ENCODE peak calls at places on chromosomes 12 and 14, in seven cellular contexts. M is fibroblast of mammary gland, N is BE2C, V is astrocyte of the cerebellum, E is WTC11, G is lung, Y is NB4. R is an unnamed sample.

GRCh38 chr12:26340649-26341048 is 145.3 kb downstream of the SSPN start:
- DNase-seq in M (no peak), N (no peak), V (no peak), E (no peak), G (no peak), Y (peak; percentile 99), R (no peak)

GRCh38 chr14:102474934-102475333 is 34.6 kb downstream of the ANKRD9 start:
- DNase-seq in M (no peak), N (peak; percentile 68), V (peak; percentile 29), E (no peak), G (peak; percentile 62), Y (no peak), R (peak; percentile 31)

GRCh38 chr12:111753144-111753881 is 13.4 kb upstream of the ALDH2 start:
- DNase-seq in M (peak; percentile 69), N (peak; percentile 86), V (no peak), E (peak; percentile 75), G (peak; percentile 59), Y (peak; percentile 85), R (peak; percentile 82)

GRCh38 chr14:24272442-24272841 is 1.0 kb upstream of the RABGGTA start:
- DNase-seq in M (no peak), N (no peak), V (no peak), E (no peak), G (no peak), Y (no peak), R (no peak)

GRCh38 chr12:125155366-125155765 is 90.1 kb downstream of the AACS start:
- DNase-seq in M (no peak), N (no peak), V (no peak), E (no peak), G (no peak), Y (no peak), R (no peak)

GRCh38 chr12:91636721-91637120 is 454.1 kb upstream of the DCN start:
- DNase-seq in M (no peak), N (no peak), V (no peak), E (no peak), G (no peak), Y (no peak), R (no peak)

GRCh38 chr14:95156153-95156764 is 1.1 kb downstream of the DICER1 start:
- DNase-seq in M (peak; percentile 33), N (no peak), V (no peak), E (no peak), G (no peak), Y (peak; percentile 33), R (peak; percentile 34)

GRCh38 chr14:92969470-92970232 is 46.7 kb downstream of the CHGA start:
- DNase-seq in M (no peak), N (no peak), V (no peak), E (no peak), G (no peak), Y (no peak), R (no peak)

GRCh38 chr12:112005419-112006395 is 7.3 kb downstream of the TMEM116 start:
- DNase-seq in M (peak; percentile 44), N (no peak), V (no peak), E (peak; percentile 72), G (peak; percentile 52), Y (peak; percentile 46), R (peak; percentile 18)

GRCh38 chr12:67534671-67535070 is 113.9 kb upstream of the DYRK2 start:
- DNase-seq in M (peak; percentile 95), N (no peak), V (peak; percentile 89), E (no peak), G (no peak), Y (no peak), R (peak; percentile 94)

GRCh38 chr12:99977550-99977949 is 7.2 kb downstream of the ANKS1B start:
- DNase-seq in M (no peak), N (no peak), V (no peak), E (no peak), G (no peak), Y (no peak), R (peak; percentile 11)

GRCh38 chr12:1518763-1519516 is 75.4 kb downstream of the FBXL14 start:
- DNase-seq in M (peak; percentile 92), N (no peak), V (peak; percentile 65), E (no peak), G (no peak), Y (peak; percentile 65), R (peak; percentile 68)

GRCh38 chr14:37024166-37024565 is 148.2 kb downstream of the SLC25A21 start:
- DNase-seq in M (no peak), N (no peak), V (no peak), E (no peak), G (no peak), Y (no peak), R (no peak)

GRCh38 chr12:6161124-6161882 is 36.8 kb upstream of the VWF start:
- DNase-seq in M (peak; percentile 83), N (no peak), V (no peak), E (no peak), G (no peak), Y (peak; percentile 33), R (peak; percentile 83)

GRCh38 chr12:122830517-122831214 is 4.6 kb upstream of the HIP1R start:
- DNase-seq in M (peak; percentile 99), N (no peak), V (no peak), E (no peak), G (peak; percentile 56), Y (peak; percentile 73), R (peak; percentile 88)

GRCh38 chr12:50192908-50193307 is 25.7 kb upstream of the CERS5 start:
- DNase-seq in M (peak; percentile 47), N (no peak), V (no peak), E (no peak), G (no peak), Y (no peak), R (peak; percentile 81)

GRCh38 chr12:42426733-42427132 is 100.8 kb downstream of the PPHLN1 start:
- DNase-seq in M (peak; percentile 70), N (no peak), V (no peak), E (no peak), G (no peak), Y (peak; percentile 44), R (peak; percentile 19)

GRCh38 chr12:125340791-125341190 is 275.6 kb downstream of the AACS start:
- DNase-seq in M (peak; percentile 58), N (no peak), V (peak; percentile 91), E (no peak), G (no peak), Y (peak; percentile 9), R (peak; percentile 93)

DNA sequence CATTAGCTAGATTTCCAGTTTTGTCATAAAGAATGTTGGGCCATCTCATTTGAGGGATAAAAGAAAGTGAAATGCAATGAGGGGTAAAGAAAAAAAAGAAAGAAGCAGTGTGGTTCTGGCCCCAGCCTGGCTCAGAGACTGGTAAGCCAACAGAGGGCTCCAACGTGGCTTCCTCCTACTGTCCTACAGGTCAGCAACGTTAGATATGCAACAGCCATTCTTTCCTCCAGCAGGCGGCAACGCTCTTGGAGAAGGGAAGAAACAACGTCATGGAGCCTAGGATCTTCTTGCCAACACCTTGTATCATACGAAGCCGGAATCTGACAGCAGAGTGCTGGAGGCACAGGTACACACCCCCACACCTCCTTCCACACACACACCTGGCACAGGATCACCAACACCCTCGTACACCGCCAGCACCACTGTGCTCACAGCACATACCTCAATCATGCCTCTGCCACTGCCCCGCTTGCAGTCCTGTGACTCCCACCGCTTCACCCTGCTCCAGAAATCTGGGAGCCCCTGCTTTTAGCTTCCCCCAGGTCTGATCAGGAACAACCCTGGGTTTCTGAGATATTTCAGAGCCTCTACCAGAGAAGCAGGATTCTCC is 102.8 kb downstream of the RPAP3 start:
- DNase-seq in M (no peak), N (no peak), V (no peak), E (no peak), G (no peak), Y (no peak), R (no peak)
- TF ChIP-seq CTCF in M (no peak), N (peak; percentile 20), V (no peak), E (no peak), G (no peak), Y (no peak), R (no peak)

DNA sequence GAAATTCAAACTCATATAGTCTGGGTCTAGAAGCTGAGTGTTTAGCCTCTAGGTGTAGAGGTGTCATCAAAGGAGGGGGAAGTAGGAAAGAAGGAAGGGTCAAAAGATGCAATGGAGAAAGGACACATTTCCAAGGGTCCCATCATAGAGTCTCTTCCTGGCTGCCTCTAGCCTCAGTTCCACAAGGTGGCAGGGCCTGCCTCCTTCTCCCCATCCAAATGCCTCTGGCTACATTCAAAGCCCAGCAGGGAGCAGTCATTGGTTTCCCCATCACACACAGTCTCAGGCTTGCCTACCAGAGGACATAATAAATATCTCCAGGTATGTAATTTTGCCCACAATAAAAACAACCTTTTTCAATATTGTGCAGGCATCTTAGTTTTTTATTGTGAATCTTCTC is 2.1 kb upstream of the CCT2 start:
- DNase-seq in M (no peak), N (no peak), V (no peak), E (peak; percentile 44), G (no peak), Y (peak; percentile 60), R (no peak)
- TF ChIP-seq CTCF in M (no peak), N (peak; percentile 43), V (no peak), E (no peak), G (no peak), Y (peak; percentile 32), R (no peak)

GRCh38 chr14:52010173-52010693 is 20.9 kb downstream of the RTRAF start:
- DNase-seq in M (no peak), N (no peak), V (no peak), E (no peak), G (no peak), Y (no peak), R (no peak)

GRCh38 chr14:52013984-52014600 is 24.7 kb downstream of the RTRAF start:
- DNase-seq in M (no peak), N (peak; percentile 56), V (no peak), E (peak; percentile 57), G (no peak), Y (peak; percentile 50), R (no peak)

GRCh38 chr14:52014601-52015267 is 25.4 kb downstream of the RTRAF start:
- DNase-seq in M (no peak), N (peak; percentile 45), V (no peak), E (no peak), G (no peak), Y (no peak), R (no peak)

GRCh38 chr14:52011557-52011956 is 22.2 kb downstream of the RTRAF start:
- DNase-seq in M (no peak), N (no peak), V (no peak), E (no peak), G (no peak), Y (no peak), R (no peak)

DNA sequence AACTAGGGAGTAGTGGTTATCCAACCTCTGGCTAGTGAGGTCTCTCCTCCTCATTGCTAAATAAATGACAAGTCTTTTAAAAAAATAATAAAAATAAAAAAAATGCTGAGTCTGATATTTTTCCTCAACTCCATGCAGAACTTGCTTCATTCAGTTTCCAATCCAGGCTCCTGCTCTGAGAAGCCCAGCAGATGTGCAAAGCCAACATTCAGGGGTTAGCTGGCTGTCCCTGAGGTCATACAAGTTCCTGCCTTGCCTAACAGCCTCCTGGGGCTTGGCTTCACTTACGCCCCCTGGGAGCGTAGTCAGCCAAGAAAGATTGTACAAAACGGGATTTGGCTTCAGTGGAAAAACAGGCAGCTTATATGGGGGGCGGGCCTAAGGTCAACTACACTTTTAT is 23.3 kb downstream of the RTRAF start:
- DNase-seq in M (peak; percentile 88), N (peak; percentile 30), V (no peak), E (no peak), G (no peak), Y (peak; percentile 51), R (peak; percentile 74)
- TF ChIP-seq CTCF in M (no peak), N (peak; percentile 9), V (no peak), E (no peak), G (no peak), Y (no peak), R (no peak)

DNA sequence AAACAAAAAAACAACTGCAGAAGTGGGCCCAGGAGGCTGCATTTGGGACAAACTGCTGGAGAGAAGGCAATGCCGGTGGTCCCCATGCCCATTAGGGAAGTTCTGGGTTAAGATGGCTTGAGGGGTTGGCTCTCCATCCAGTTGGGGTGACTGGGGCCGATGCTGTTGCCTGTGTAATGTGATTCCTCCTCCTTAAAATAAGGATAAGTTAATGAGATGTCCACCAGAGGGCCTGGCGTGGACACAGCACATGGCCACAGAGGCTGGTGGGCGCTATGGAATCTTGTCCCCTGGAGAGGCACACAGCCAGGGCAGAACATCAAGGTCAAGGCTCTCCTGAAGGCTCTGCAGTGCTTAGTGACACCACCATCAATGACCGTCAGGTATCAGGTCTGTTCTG is 1.0 kb upstream of the TESC start:
- DNase-seq in M (peak; percentile 11), N (no peak), V (no peak), E (peak; percentile 42), G (no peak), Y (peak; percentile 72), R (peak; percentile 9)
- TF ChIP-seq CTCF in M (peak; percentile 34), N (peak; percentile 22), V (peak; percentile 35), E (no peak), G (no peak), Y (peak; percentile 41), R (peak; percentile 38)